ENCODE peak calls at places on chromosomes 12 and 14, in six cellular contexts. One of them, this sample, is unnamed.

GRCh38 chr14:77612011-77612620 is 4.3 kb downstream of the SPTLC2 start:
- DNase-seq in sigmoid colon: no peak
- DNase-seq in IMR-90: peak; percentile 71
- DNase-seq in tibial nerve: no peak
- DNase-seq in CD4-positive, alpha-beta T cell: no peak
- DNase-seq in HCT116: no peak
- DNase-seq in this sample: no peak

GRCh38 chr12:55194382-55194781 is 26.4 kb upstream of the OR10A7 start:
- DNase-seq in tibial nerve: no peak
- DNase-seq in HCT116: no peak
- DNase-seq in IMR-90: no peak
- DNase-seq in sigmoid colon: no peak
- DNase-seq in CD4-positive, alpha-beta T cell: no peak
- DNase-seq in this sample: no peak

GRCh38 chr12:23704992-23705943 is 244.2 kb downstream of the SOX5 start:
- DNase-seq in CD4-positive, alpha-beta T cell: no peak
- DNase-seq in HCT116: no peak
- DNase-seq in IMR-90: no peak
- DNase-seq in sigmoid colon: no peak
- DNase-seq in tibial nerve: no peak
- DNase-seq in this sample: no peak

GRCh38 chr12:116924558-116925453 is 14.1 kb downstream of the FBXW8 start:
- DNase-seq in tibial nerve: no peak
- DNase-seq in CD4-positive, alpha-beta T cell: peak; percentile 17
- DNase-seq in sigmoid colon: no peak
- DNase-seq in HCT116: peak; percentile 44
- DNase-seq in IMR-90: peak; percentile 91
- DNase-seq in this sample: peak; percentile 69

GRCh38 chr12:74449872-74450271 is 87.8 kb upstream of the ATXN7L3B start:
- DNase-seq in IMR-90: peak; percentile 71
- DNase-seq in HCT116: peak; percentile 21
- DNase-seq in CD4-positive, alpha-beta T cell: no peak
- DNase-seq in sigmoid colon: no peak
- DNase-seq in tibial nerve: no peak
- DNase-seq in this sample: peak; percentile 48

GRCh38 chr12:48917857-48918537 is 7.3 kb downstream of the FKBP11 start:
- DNase-seq in IMR-90: no peak
- DNase-seq in tibial nerve: no peak
- DNase-seq in CD4-positive, alpha-beta T cell: peak; percentile 31
- DNase-seq in sigmoid colon: no peak
- DNase-seq in HCT116: no peak
- DNase-seq in this sample: no peak

GRCh38 chr12:118866346-118866745 is 115.0 kb upstream of the SRRM4 start:
- DNase-seq in sigmoid colon: no peak
- DNase-seq in CD4-positive, alpha-beta T cell: no peak
- DNase-seq in HCT116: no peak
- DNase-seq in tibial nerve: no peak
- DNase-seq in IMR-90: no peak
- DNase-seq in this sample: no peak

GRCh38 chr12:115232455-115233156 is 548.6 kb upstream of the TBX3 start:
- DNase-seq in HCT116: no peak
- DNase-seq in tibial nerve: no peak
- DNase-seq in sigmoid colon: no peak
- DNase-seq in CD4-positive, alpha-beta T cell: no peak
- DNase-seq in IMR-90: peak; percentile 97
- DNase-seq in this sample: no peak

GRCh38 chr12:49865109-49865781 is 22.3 kb upstream of the BCDIN3D start:
- DNase-seq in tibial nerve: no peak
- DNase-seq in sigmoid colon: no peak
- DNase-seq in HCT116: no peak
- DNase-seq in IMR-90: no peak
- DNase-seq in CD4-positive, alpha-beta T cell: no peak
- DNase-seq in this sample: no peak

GRCh38 chr14:90671382-90671781 is 144.8 kb downstream of the TTC7B start:
- DNase-seq in HCT116: no peak
- DNase-seq in sigmoid colon: no peak
- DNase-seq in IMR-90: no peak
- DNase-seq in tibial nerve: no peak
- DNase-seq in CD4-positive, alpha-beta T cell: no peak
- DNase-seq in this sample: no peak

GRCh38 chr14:68619805-68620574 is 172.9 kb downstream of the ZFP36L1 start:
- DNase-seq in HCT116: peak; percentile 71
- DNase-seq in CD4-positive, alpha-beta T cell: no peak
- DNase-seq in IMR-90: peak; percentile 73
- DNase-seq in sigmoid colon: no peak
- DNase-seq in tibial nerve: no peak
- DNase-seq in this sample: no peak

GRCh38 chr12:57460457-57461325 is 1.1 kb downstream of the GLI1 start:
- DNase-seq in CD4-positive, alpha-beta T cell: no peak
- DNase-seq in HCT116: no peak
- DNase-seq in sigmoid colon: no peak
- DNase-seq in tibial nerve: no peak
- DNase-seq in IMR-90: no peak
- DNase-seq in this sample: no peak

GRCh38 chr12:46472893-46473633 is 100.5 kb upstream of the SLC38A2 start:
- DNase-seq in IMR-90: peak; percentile 76
- DNase-seq in HCT116: no peak
- DNase-seq in sigmoid colon: no peak
- DNase-seq in CD4-positive, alpha-beta T cell: no peak
- DNase-seq in tibial nerve: no peak
- DNase-seq in this sample: no peak

GRCh38 chr12:67355428-67356385 is 86.5 kb downstream of the CAND1 start:
- DNase-seq in IMR-90: peak; percentile 69
- DNase-seq in CD4-positive, alpha-beta T cell: peak; percentile 4
- DNase-seq in HCT116: peak; percentile 34
- DNase-seq in tibial nerve: no peak
- DNase-seq in sigmoid colon: no peak
- DNase-seq in this sample: peak; percentile 6

GRCh38 chr12:124734224-124734788 is 129.4 kb downstream of the SCARB1 start:
- DNase-seq in CD4-positive, alpha-beta T cell: no peak
- DNase-seq in sigmoid colon: no peak
- DNase-seq in tibial nerve: no peak
- DNase-seq in IMR-90: peak; percentile 54
- DNase-seq in HCT116: no peak
- DNase-seq in this sample: no peak

GRCh38 chr12:31412292-31412801 is 86.4 kb upstream of the SINHCAF start:
- DNase-seq in CD4-positive, alpha-beta T cell: no peak
- DNase-seq in tibial nerve: no peak
- DNase-seq in sigmoid colon: no peak
- DNase-seq in HCT116: no peak
- DNase-seq in IMR-90: no peak
- DNase-seq in this sample: no peak

GRCh38 chr12:46371718-46372130 is 849 bp downstream of the SLC38A2 start:
- DNase-seq in CD4-positive, alpha-beta T cell: peak; percentile 31
- DNase-seq in sigmoid colon: peak; percentile 89
- DNase-seq in HCT116: no peak
- DNase-seq in tibial nerve: peak; percentile 48
- DNase-seq in IMR-90: peak; percentile 44
- DNase-seq in this sample: no peak

GRCh38 chr14:42214981-42215491 is 608.4 kb downstream of the LRFN5 start:
- DNase-seq in IMR-90: peak; percentile 86
- DNase-seq in sigmoid colon: no peak
- DNase-seq in tibial nerve: no peak
- DNase-seq in CD4-positive, alpha-beta T cell: no peak
- DNase-seq in HCT116: no peak
- DNase-seq in this sample: peak; percentile 69

GRCh38 chr14:21063479-21063878 is 5.9 kb downstream of the RNASE8 start:
- DNase-seq in HCT116: no peak
- DNase-seq in CD4-positive, alpha-beta T cell: no peak
- DNase-seq in tibial nerve: no peak
- DNase-seq in sigmoid colon: no peak
- DNase-seq in IMR-90: peak; percentile 86
- DNase-seq in this sample: no peak

GRCh38 chr14:34365309-34365915 is 96.6 kb downstream of the SPTSSA start:
- DNase-seq in sigmoid colon: no peak
- DNase-seq in CD4-positive, alpha-beta T cell: no peak
- DNase-seq in HCT116: no peak
- DNase-seq in tibial nerve: no peak
- DNase-seq in IMR-90: peak; percentile 13
- DNase-seq in this sample: no peak

GRCh38 chr12:56256326-56256960 is 1.7 kb downstream of the ANKRD52 start:
- DNase-seq in HCT116: no peak
- DNase-seq in IMR-90: peak; percentile 46
- DNase-seq in CD4-positive, alpha-beta T cell: no peak
- DNase-seq in sigmoid colon: no peak
- DNase-seq in tibial nerve: no peak
- DNase-seq in this sample: no peak

GRCh38 chr12:78963439-78964222 is 99.1 kb downstream of the SYT1 start:
- DNase-seq in HCT116: peak; percentile 33
- DNase-seq in sigmoid colon: no peak
- DNase-seq in CD4-positive, alpha-beta T cell: no peak
- DNase-seq in tibial nerve: no peak
- DNase-seq in IMR-90: peak; percentile 61
- DNase-seq in this sample: peak; percentile 16

DNA sequence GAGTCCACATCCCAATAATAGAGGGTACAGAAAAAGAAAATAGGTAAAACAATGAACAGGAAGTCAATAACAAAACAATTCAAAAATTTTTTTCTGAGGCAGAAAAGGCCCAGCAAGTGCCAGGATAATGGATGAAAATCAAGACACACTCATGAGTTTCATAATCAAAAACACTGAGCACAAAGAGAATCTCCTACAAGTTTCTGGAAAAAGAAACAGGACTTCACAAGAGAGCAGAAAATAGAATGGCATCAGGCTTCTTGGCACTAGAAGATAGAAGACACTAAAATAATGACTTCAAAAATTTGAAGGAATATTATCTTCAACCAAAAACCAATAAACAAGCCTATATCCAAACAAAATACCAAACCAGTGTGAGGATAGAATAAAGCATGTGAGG is 36.8 kb downstream of the DMAC2L start:
- DNase-seq in CD4-positive, alpha-beta T cell: no peak
- DNase-seq in IMR-90: no peak
- DNase-seq in tibial nerve: no peak
- DNase-seq in sigmoid colon: no peak
- DNase-seq in HCT116: no peak
- DNase-seq in this sample: no peak
- H3K27ac ChIP-seq in CD4-positive, alpha-beta T cell: no peak overlapping the region
- H3K27ac ChIP-seq in IMR-90: no peak overlapping the region
- H3K27ac ChIP-seq in tibial nerve: no peak overlapping the region
- H3K27ac ChIP-seq in sigmoid colon: no peak overlapping the region
- H3K27ac ChIP-seq in HCT116: no peak overlapping the region
- H3K27ac ChIP-seq in this sample: no peak overlapping the region

GRCh38 chr12:104012331-104012730 is 37.7 kb downstream of the GLT8D2 start:
- DNase-seq in HCT116: no peak
- DNase-seq in sigmoid colon: no peak
- DNase-seq in IMR-90: no peak
- DNase-seq in tibial nerve: no peak
- DNase-seq in CD4-positive, alpha-beta T cell: no peak
- DNase-seq in this sample: no peak

GRCh38 chr12:104010800-104011199 is 39.2 kb downstream of the GLT8D2 start:
- DNase-seq in CD4-positive, alpha-beta T cell: no peak
- DNase-seq in HCT116: no peak
- DNase-seq in IMR-90: no peak
- DNase-seq in sigmoid colon: no peak
- DNase-seq in tibial nerve: no peak
- DNase-seq in this sample: no peak

GRCh38 chr12:104010121-104010520 is 39.9 kb downstream of the GLT8D2 start:
- DNase-seq in tibial nerve: no peak
- DNase-seq in CD4-positive, alpha-beta T cell: no peak
- DNase-seq in HCT116: no peak
- DNase-seq in sigmoid colon: no peak
- DNase-seq in IMR-90: no peak
- DNase-seq in this sample: no peak

GRCh38 chr12:104006929-104007328 is 41.3 kb downstream of the TDG start:
- DNase-seq in HCT116: no peak
- DNase-seq in sigmoid colon: no peak
- DNase-seq in tibial nerve: no peak
- DNase-seq in IMR-90: peak; percentile 85
- DNase-seq in CD4-positive, alpha-beta T cell: no peak
- DNase-seq in this sample: peak; percentile 39

GRCh38 chr12:104011265-104011664 is 38.7 kb downstream of the GLT8D2 start:
- DNase-seq in sigmoid colon: no peak
- DNase-seq in CD4-positive, alpha-beta T cell: no peak
- DNase-seq in IMR-90: peak; percentile 96
- DNase-seq in HCT116: peak; percentile 16
- DNase-seq in tibial nerve: no peak
- DNase-seq in this sample: peak; percentile 78
- H3K27ac ChIP-seq in sigmoid colon: no peak overlapping the region
- H3K27ac ChIP-seq in CD4-positive, alpha-beta T cell: no peak overlapping the region
- H3K27ac ChIP-seq in IMR-90: peak overlapping the region; percentile 95
- H3K27ac ChIP-seq in HCT116: no peak overlapping the region
- H3K27ac ChIP-seq in tibial nerve: peak overlapping the region; percentile 9
- H3K27ac ChIP-seq in this sample: peak overlapping the region; percentile 84

GRCh38 chr14:99909500-99910064 is 116.4 kb downstream of the EML1 start:
- DNase-seq in CD4-positive, alpha-beta T cell: no peak
- DNase-seq in IMR-90: no peak
- DNase-seq in tibial nerve: no peak
- DNase-seq in HCT116: no peak
- DNase-seq in sigmoid colon: no peak
- DNase-seq in this sample: no peak

GRCh38 chr14:99908653-99909250 is 115.5 kb downstream of the EML1 start:
- DNase-seq in HCT116: no peak
- DNase-seq in CD4-positive, alpha-beta T cell: no peak
- DNase-seq in sigmoid colon: no peak
- DNase-seq in IMR-90: no peak
- DNase-seq in tibial nerve: no peak
- DNase-seq in this sample: no peak

GRCh38 chr14:99907761-99908652 is 114.8 kb downstream of the EML1 start:
- DNase-seq in CD4-positive, alpha-beta T cell: no peak
- DNase-seq in sigmoid colon: no peak
- DNase-seq in HCT116: no peak
- DNase-seq in IMR-90: no peak
- DNase-seq in tibial nerve: no peak
- DNase-seq in this sample: no peak

GRCh38 chr14:99915305-99916090 is 122.3 kb downstream of the EML1 start:
- DNase-seq in CD4-positive, alpha-beta T cell: no peak
- DNase-seq in HCT116: no peak
- DNase-seq in tibial nerve: no peak
- DNase-seq in IMR-90: no peak
- DNase-seq in sigmoid colon: no peak
- DNase-seq in this sample: no peak

GRCh38 chr14:99910337-99911268 is 117.4 kb downstream of the EML1 start:
- DNase-seq in HCT116: no peak
- DNase-seq in CD4-positive, alpha-beta T cell: no peak
- DNase-seq in IMR-90: peak; percentile 95
- DNase-seq in tibial nerve: no peak
- DNase-seq in sigmoid colon: no peak
- DNase-seq in this sample: peak; percentile 72
- H3K27ac ChIP-seq in HCT116: no peak overlapping the region
- H3K27ac ChIP-seq in CD4-positive, alpha-beta T cell: no peak overlapping the region
- H3K27ac ChIP-seq in IMR-90: peak overlapping the region; percentile 18
- H3K27ac ChIP-seq in tibial nerve: no peak overlapping the region
- H3K27ac ChIP-seq in sigmoid colon: no peak overlapping the region
- H3K27ac ChIP-seq in this sample: no peak overlapping the region

DNA sequence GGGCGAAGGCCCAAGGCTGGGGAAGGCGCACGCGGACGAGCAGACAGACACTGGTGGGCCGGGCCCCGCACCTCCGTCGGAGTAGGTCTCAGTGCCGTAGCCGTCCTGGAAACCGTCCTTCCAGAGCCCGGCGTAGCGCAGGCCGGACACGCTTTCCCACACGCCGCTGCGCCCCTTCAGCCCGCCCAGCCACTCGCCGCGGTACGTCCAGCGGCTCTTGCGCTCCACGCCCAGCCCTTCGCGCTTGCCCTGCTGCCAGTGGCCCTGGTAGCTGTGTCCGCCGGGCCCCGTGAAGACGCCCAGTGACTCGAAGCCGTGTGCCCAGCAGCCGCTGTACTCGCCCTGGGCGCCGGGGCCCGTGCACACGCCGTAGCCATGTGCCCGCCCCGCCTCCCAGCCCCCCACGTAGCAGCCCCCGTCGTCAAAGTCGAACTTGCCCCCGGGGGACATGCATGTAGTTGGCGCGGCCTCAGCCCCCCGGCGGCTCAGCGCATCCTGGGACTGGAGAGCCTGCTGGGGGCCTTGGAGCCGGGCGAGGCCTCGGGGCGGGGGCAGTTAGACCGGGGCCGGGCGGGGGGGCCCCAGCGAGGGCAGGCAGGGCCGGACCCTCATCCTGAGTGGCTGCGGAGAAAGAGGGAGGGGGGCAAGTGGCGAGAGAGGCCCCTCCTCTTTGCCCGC is 1.4 kb downstream of the JPH4 start:
- DNase-seq in CD4-positive, alpha-beta T cell: no peak
- DNase-seq in tibial nerve: no peak
- DNase-seq in HCT116: no peak
- DNase-seq in IMR-90: no peak
- DNase-seq in sigmoid colon: peak; percentile 63
- DNase-seq in this sample: no peak
- H3K27ac ChIP-seq in CD4-positive, alpha-beta T cell: no peak overlapping the region
- H3K27ac ChIP-seq in tibial nerve: no peak overlapping the region
- H3K27ac ChIP-seq in HCT116: no peak overlapping the region
- H3K27ac ChIP-seq in IMR-90: no peak overlapping the region
- H3K27ac ChIP-seq in sigmoid colon: no peak overlapping the region
- H3K27ac ChIP-seq in this sample: no peak overlapping the region

This sample was measured in epithelial cell of prostate.